ENCODE peak calls at places on chromosomes 7 and 10, in eight cellular contexts. One of them, this sample, is unnamed.

GRCh38 chr10:80264081-80265056 is 25.1 kb downstream of the MAT1A start:
- DNase-seq in activated CD8-positive, alpha-beta T cell treated with anti-CD3 and anti-CD28 coated beads for 36 hours: no peak
- DNase-seq in breast epithelium: no peak
- DNase-seq in right atrium auricular region: no peak
- DNase-seq in choroid plexus epithelial cell: no peak
- DNase-seq in GM20000: no peak
- DNase-seq in fibroblast of lung: no peak
- DNase-seq in RWPE1: no peak
- DNase-seq in this sample: no peak

GRCh38 chr7:142557971-142558582 is 191.2 kb upstream of the PRSS1 start:
- DNase-seq in RWPE1: no peak
- DNase-seq in fibroblast of lung: peak
- DNase-seq in choroid plexus epithelial cell: peak
- DNase-seq in right atrium auricular region: no peak
- DNase-seq in GM20000: peak
- DNase-seq in breast epithelium: no peak
- DNase-seq in activated CD8-positive, alpha-beta T cell treated with anti-CD3 and anti-CD28 coated beads for 36 hours: peak
- DNase-seq in this sample: no peak

GRCh38 chr7:26155531-26156375 is 3.8 kb downstream of the NFE2L3 start:
- DNase-seq in RWPE1: no peak
- DNase-seq in breast epithelium: no peak
- DNase-seq in choroid plexus epithelial cell: peak
- DNase-seq in GM20000: no peak
- DNase-seq in activated CD8-positive, alpha-beta T cell treated with anti-CD3 and anti-CD28 coated beads for 36 hours: no peak
- DNase-seq in right atrium auricular region: no peak
- DNase-seq in fibroblast of lung: peak
- DNase-seq in this sample: no peak

GRCh38 chr7:127803626-127804025 is 151.6 kb downstream of the SND1 start:
- DNase-seq in right atrium auricular region: no peak
- DNase-seq in choroid plexus epithelial cell: no peak
- DNase-seq in GM20000: no peak
- DNase-seq in breast epithelium: no peak
- DNase-seq in RWPE1: peak
- DNase-seq in fibroblast of lung: peak
- DNase-seq in activated CD8-positive, alpha-beta T cell treated with anti-CD3 and anti-CD28 coated beads for 36 hours: no peak
- DNase-seq in this sample: no peak

GRCh38 chr7:6481445-6481844 is 33.7 kb upstream of the DAGLB start:
- DNase-seq in fibroblast of lung: no peak
- DNase-seq in RWPE1: no peak
- DNase-seq in right atrium auricular region: no peak
- DNase-seq in choroid plexus epithelial cell: no peak
- DNase-seq in breast epithelium: no peak
- DNase-seq in activated CD8-positive, alpha-beta T cell treated with anti-CD3 and anti-CD28 coated beads for 36 hours: no peak
- DNase-seq in GM20000: no peak
- DNase-seq in this sample: no peak

GRCh38 chr10:66931340-66931948 is 5.6 kb downstream of the LRRTM3 start:
- DNase-seq in activated CD8-positive, alpha-beta T cell treated with anti-CD3 and anti-CD28 coated beads for 36 hours: peak
- DNase-seq in breast epithelium: no peak
- DNase-seq in choroid plexus epithelial cell: peak
- DNase-seq in right atrium auricular region: no peak
- DNase-seq in GM20000: peak
- DNase-seq in fibroblast of lung: peak
- DNase-seq in RWPE1: peak
- DNase-seq in this sample: no peak

GRCh38 chr10:21372651-21373410 is 152.7 kb downstream of the SKIDA1 start:
- DNase-seq in fibroblast of lung: peak
- DNase-seq in RWPE1: peak
- DNase-seq in breast epithelium: no peak
- DNase-seq in choroid plexus epithelial cell: peak
- DNase-seq in right atrium auricular region: peak
- DNase-seq in GM20000: no peak
- DNase-seq in activated CD8-positive, alpha-beta T cell treated with anti-CD3 and anti-CD28 coated beads for 36 hours: peak
- DNase-seq in this sample: peak

GRCh38 chr10:32961892-32962369 is 3.9 kb upstream of the ITGB1 start:
- DNase-seq in right atrium auricular region: no peak
- DNase-seq in fibroblast of lung: peak
- DNase-seq in choroid plexus epithelial cell: peak
- DNase-seq in activated CD8-positive, alpha-beta T cell treated with anti-CD3 and anti-CD28 coated beads for 36 hours: no peak
- DNase-seq in RWPE1: peak
- DNase-seq in breast epithelium: no peak
- DNase-seq in GM20000: no peak
- DNase-seq in this sample: no peak

GRCh38 chr10:98047009-98047741 is 16.8 kb upstream of the CRTAC1 start:
- DNase-seq in GM20000: no peak
- DNase-seq in activated CD8-positive, alpha-beta T cell treated with anti-CD3 and anti-CD28 coated beads for 36 hours: no peak
- DNase-seq in RWPE1: no peak
- DNase-seq in breast epithelium: no peak
- DNase-seq in choroid plexus epithelial cell: no peak
- DNase-seq in right atrium auricular region: peak
- DNase-seq in fibroblast of lung: no peak
- DNase-seq in this sample: peak

GRCh38 chr7:44105832-44106231 is 1.7 kb downstream of the AEBP1 start:
- DNase-seq in right atrium auricular region: no peak
- DNase-seq in fibroblast of lung: no peak
- DNase-seq in choroid plexus epithelial cell: no peak
- DNase-seq in breast epithelium: no peak
- DNase-seq in RWPE1: no peak
- DNase-seq in activated CD8-positive, alpha-beta T cell treated with anti-CD3 and anti-CD28 coated beads for 36 hours: no peak
- DNase-seq in GM20000: peak
- DNase-seq in this sample: no peak

GRCh38 chr7:30029696-30030095 is 1.5 kb downstream of the PLEKHA8 start:
- DNase-seq in choroid plexus epithelial cell: no peak
- DNase-seq in breast epithelium: no peak
- DNase-seq in GM20000: peak
- DNase-seq in RWPE1: no peak
- DNase-seq in right atrium auricular region: no peak
- DNase-seq in activated CD8-positive, alpha-beta T cell treated with anti-CD3 and anti-CD28 coated beads for 36 hours: peak
- DNase-seq in fibroblast of lung: peak
- DNase-seq in this sample: no peak

GRCh38 chr10:119293368-119293767 is 86.0 kb downstream of the GRK5 start:
- DNase-seq in GM20000: no peak
- DNase-seq in choroid plexus epithelial cell: no peak
- DNase-seq in fibroblast of lung: no peak
- DNase-seq in RWPE1: no peak
- DNase-seq in breast epithelium: no peak
- DNase-seq in right atrium auricular region: no peak
- DNase-seq in activated CD8-positive, alpha-beta T cell treated with anti-CD3 and anti-CD28 coated beads for 36 hours: no peak
- DNase-seq in this sample: no peak

GRCh38 chr7:102898532-102898859 is 14.3 kb upstream of the LRRC17 start:
- DNase-seq in right atrium auricular region: no peak
- DNase-seq in RWPE1: no peak
- DNase-seq in choroid plexus epithelial cell: no peak
- DNase-seq in activated CD8-positive, alpha-beta T cell treated with anti-CD3 and anti-CD28 coated beads for 36 hours: no peak
- DNase-seq in breast epithelium: no peak
- DNase-seq in GM20000: no peak
- DNase-seq in fibroblast of lung: no peak
- DNase-seq in this sample: no peak

GRCh38 chr7:48899932-48900331 is 24.4 kb upstream of the CDC14C start:
- DNase-seq in GM20000: no peak
- DNase-seq in activated CD8-positive, alpha-beta T cell treated with anti-CD3 and anti-CD28 coated beads for 36 hours: no peak
- DNase-seq in fibroblast of lung: peak
- DNase-seq in right atrium auricular region: no peak
- DNase-seq in RWPE1: peak
- DNase-seq in choroid plexus epithelial cell: peak
- DNase-seq in breast epithelium: no peak
- DNase-seq in this sample: no peak

GRCh38 chr7:155585532-155585895 is 39.2 kb upstream of the CNPY1 start:
- DNase-seq in choroid plexus epithelial cell: no peak
- DNase-seq in breast epithelium: no peak
- DNase-seq in RWPE1: no peak
- DNase-seq in GM20000: no peak
- DNase-seq in right atrium auricular region: no peak
- DNase-seq in fibroblast of lung: no peak
- DNase-seq in activated CD8-positive, alpha-beta T cell treated with anti-CD3 and anti-CD28 coated beads for 36 hours: no peak
- DNase-seq in this sample: no peak

GRCh38 chr7:139985811-139986210 is 76.9 kb downstream of the PARP12 start:
- DNase-seq in breast epithelium: no peak
- DNase-seq in activated CD8-positive, alpha-beta T cell treated with anti-CD3 and anti-CD28 coated beads for 36 hours: no peak
- DNase-seq in right atrium auricular region: no peak
- DNase-seq in choroid plexus epithelial cell: no peak
- DNase-seq in fibroblast of lung: no peak
- DNase-seq in GM20000: no peak
- DNase-seq in RWPE1: no peak
- DNase-seq in this sample: no peak

DNA sequence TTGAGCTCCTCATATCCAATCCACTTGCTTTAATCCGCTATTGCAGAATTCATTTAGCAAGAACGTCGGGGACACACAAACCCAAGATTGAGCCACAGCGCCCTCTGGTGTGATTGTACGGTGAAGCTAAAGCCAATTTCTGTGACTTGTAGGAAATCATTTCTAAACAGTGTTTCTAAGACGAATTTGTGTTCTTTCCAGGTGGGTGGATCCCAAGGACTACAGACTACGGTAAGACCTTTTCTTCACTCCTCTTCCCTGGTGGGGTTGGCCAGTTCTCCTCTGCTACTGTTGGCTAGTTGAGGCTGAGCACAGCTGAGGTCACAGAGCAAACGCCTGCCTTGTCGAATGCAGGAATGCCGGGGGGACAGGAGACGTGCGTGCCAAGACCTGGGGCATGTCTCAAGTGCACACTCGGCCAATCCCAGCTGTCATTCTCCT is 5.2 kb downstream of the DMBT1 start:
- DNase-seq in activated CD8-positive, alpha-beta T cell treated with anti-CD3 and anti-CD28 coated beads for 36 hours: peak
- DNase-seq in RWPE1: peak
- DNase-seq in GM20000: peak
- DNase-seq in breast epithelium: peak
- DNase-seq in choroid plexus epithelial cell: peak
- DNase-seq in right atrium auricular region: peak
- DNase-seq in fibroblast of lung: peak
- DNase-seq in this sample: peak
- TF ChIP-seq CTCF in activated CD8-positive, alpha-beta T cell treated with anti-CD3 and anti-CD28 coated beads for 36 hours: peak
- TF ChIP-seq CTCF in RWPE1: peak
- TF ChIP-seq CTCF in GM20000: peak
- TF ChIP-seq CTCF in breast epithelium: peak
- TF ChIP-seq CTCF in choroid plexus epithelial cell: peak
- TF ChIP-seq CTCF in right atrium auricular region: peak
- TF ChIP-seq CTCF in fibroblast of lung: peak
- TF ChIP-seq CTCF in this sample: peak

DNA sequence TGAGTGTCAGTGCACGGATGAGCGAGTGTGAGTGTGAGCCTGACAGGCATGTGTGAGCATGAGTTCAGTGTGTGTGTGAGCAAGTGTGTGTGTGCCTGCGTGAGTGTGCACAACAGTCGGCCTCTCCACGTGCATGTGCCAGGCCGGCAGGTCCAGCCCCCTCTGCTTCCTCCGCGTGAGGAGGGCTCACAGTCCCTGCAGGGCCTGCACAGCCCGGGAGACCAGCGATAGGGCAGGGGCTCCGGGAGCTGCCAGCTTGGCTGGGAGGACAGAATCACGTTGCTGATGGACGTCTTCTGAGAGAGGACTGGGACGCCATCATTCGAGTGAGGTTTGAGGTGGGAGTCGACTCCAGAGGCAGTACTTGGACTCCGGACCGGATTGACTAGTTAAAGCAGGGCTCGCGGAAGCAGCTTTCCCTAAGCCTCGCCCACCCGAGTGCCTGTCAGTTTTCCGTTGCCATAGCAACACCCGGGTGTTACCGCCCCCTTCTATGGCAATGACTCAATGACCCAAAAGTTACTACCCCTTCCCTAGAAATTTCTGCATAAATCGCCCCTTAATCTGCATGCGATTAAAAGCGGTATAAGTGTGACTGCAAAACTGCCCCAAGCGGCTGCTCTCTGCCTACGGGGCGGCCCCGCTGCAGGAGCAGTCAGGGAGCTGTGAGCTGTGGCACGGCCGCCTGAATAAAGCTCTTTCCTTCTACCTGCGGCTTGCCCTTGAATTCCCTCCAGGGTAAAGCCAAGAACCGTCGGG is 19.7 kb upstream of the CFAP46 start:
- DNase-seq in RWPE1: peak
- DNase-seq in breast epithelium: peak
- DNase-seq in choroid plexus epithelial cell: peak
- DNase-seq in GM20000: peak
- DNase-seq in fibroblast of lung: peak
- DNase-seq in right atrium auricular region: peak
- DNase-seq in activated CD8-positive, alpha-beta T cell treated with anti-CD3 and anti-CD28 coated beads for 36 hours: peak
- DNase-seq in this sample: peak
- TF ChIP-seq CTCF in RWPE1: no peak
- TF ChIP-seq CTCF in breast epithelium: no peak
- TF ChIP-seq CTCF in choroid plexus epithelial cell: peak
- TF ChIP-seq CTCF in GM20000: no peak
- TF ChIP-seq CTCF in fibroblast of lung: peak
- TF ChIP-seq CTCF in right atrium auricular region: no peak
- TF ChIP-seq CTCF in activated CD8-positive, alpha-beta T cell treated with anti-CD3 and anti-CD28 coated beads for 36 hours: no peak
- TF ChIP-seq CTCF in this sample: no peak

DNA sequence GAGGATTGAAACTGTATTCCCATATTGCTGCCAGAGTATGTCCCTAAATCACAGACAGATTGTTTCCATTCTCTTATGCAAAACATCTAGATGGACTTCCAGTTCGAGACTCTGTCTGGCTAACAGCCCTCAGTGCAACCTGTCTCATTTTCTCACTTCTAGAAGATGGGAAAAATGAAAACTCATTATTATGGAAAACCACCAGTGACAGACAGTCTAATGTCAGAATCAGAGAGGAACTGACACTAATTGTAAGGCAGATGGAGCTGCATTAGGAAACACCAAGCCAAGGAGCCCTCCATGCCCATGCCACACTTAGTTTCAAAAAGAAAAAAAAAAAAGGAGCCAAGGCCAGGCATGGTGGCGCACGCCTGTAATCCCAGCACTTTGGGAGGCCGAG is 61.6 kb downstream of the NPSR1 start:
- DNase-seq in activated CD8-positive, alpha-beta T cell treated with anti-CD3 and anti-CD28 coated beads for 36 hours: no peak
- DNase-seq in GM20000: no peak
- DNase-seq in right atrium auricular region: no peak
- DNase-seq in breast epithelium: no peak
- DNase-seq in RWPE1: no peak
- DNase-seq in choroid plexus epithelial cell: no peak
- DNase-seq in fibroblast of lung: no peak
- DNase-seq in this sample: no peak
- TF ChIP-seq CTCF in activated CD8-positive, alpha-beta T cell treated with anti-CD3 and anti-CD28 coated beads for 36 hours: no peak
- TF ChIP-seq CTCF in GM20000: no peak
- TF ChIP-seq CTCF in right atrium auricular region: no peak
- TF ChIP-seq CTCF in breast epithelium: no peak
- TF ChIP-seq CTCF in RWPE1: no peak
- TF ChIP-seq CTCF in choroid plexus epithelial cell: no peak
- TF ChIP-seq CTCF in fibroblast of lung: no peak
- TF ChIP-seq CTCF in this sample: no peak

GRCh38 chr7:101868191-101868950 is 50.9 kb downstream of the CUX1 start:
- DNase-seq in GM20000: no peak
- DNase-seq in right atrium auricular region: no peak
- DNase-seq in fibroblast of lung: no peak
- DNase-seq in activated CD8-positive, alpha-beta T cell treated with anti-CD3 and anti-CD28 coated beads for 36 hours: no peak
- DNase-seq in RWPE1: no peak
- DNase-seq in choroid plexus epithelial cell: no peak
- DNase-seq in breast epithelium: no peak
- DNase-seq in this sample: no peak

GRCh38 chr7:101869026-101869900 is 51.8 kb downstream of the CUX1 start:
- DNase-seq in fibroblast of lung: no peak
- DNase-seq in activated CD8-positive, alpha-beta T cell treated with anti-CD3 and anti-CD28 coated beads for 36 hours: no peak
- DNase-seq in breast epithelium: no peak
- DNase-seq in RWPE1: no peak
- DNase-seq in right atrium auricular region: no peak
- DNase-seq in GM20000: no peak
- DNase-seq in choroid plexus epithelial cell: peak
- DNase-seq in this sample: no peak

GRCh38 chr7:101869901-101870290 is 52.5 kb downstream of the CUX1 start:
- DNase-seq in GM20000: no peak
- DNase-seq in right atrium auricular region: no peak
- DNase-seq in fibroblast of lung: no peak
- DNase-seq in RWPE1: no peak
- DNase-seq in choroid plexus epithelial cell: no peak
- DNase-seq in breast epithelium: no peak
- DNase-seq in activated CD8-positive, alpha-beta T cell treated with anti-CD3 and anti-CD28 coated beads for 36 hours: no peak
- DNase-seq in this sample: no peak

GRCh38 chr7:101871351-101871750 is 53.9 kb downstream of the CUX1 start:
- DNase-seq in breast epithelium: no peak
- DNase-seq in fibroblast of lung: no peak
- DNase-seq in activated CD8-positive, alpha-beta T cell treated with anti-CD3 and anti-CD28 coated beads for 36 hours: no peak
- DNase-seq in right atrium auricular region: no peak
- DNase-seq in RWPE1: no peak
- DNase-seq in choroid plexus epithelial cell: no peak
- DNase-seq in GM20000: no peak
- DNase-seq in this sample: no peak

GRCh38 chr7:101870361-101871062 is 53.1 kb downstream of the CUX1 start:
- DNase-seq in choroid plexus epithelial cell: no peak
- DNase-seq in activated CD8-positive, alpha-beta T cell treated with anti-CD3 and anti-CD28 coated beads for 36 hours: no peak
- DNase-seq in right atrium auricular region: no peak
- DNase-seq in fibroblast of lung: peak
- DNase-seq in GM20000: peak
- DNase-seq in breast epithelium: no peak
- DNase-seq in RWPE1: peak
- DNase-seq in this sample: no peak
- TF ChIP-seq CTCF in choroid plexus epithelial cell: no peak
- TF ChIP-seq CTCF in activated CD8-positive, alpha-beta T cell treated with anti-CD3 and anti-CD28 coated beads for 36 hours: no peak
- TF ChIP-seq CTCF in right atrium auricular region: no peak
- TF ChIP-seq CTCF in fibroblast of lung: no peak
- TF ChIP-seq CTCF in GM20000: peak
- TF ChIP-seq CTCF in breast epithelium: peak
- TF ChIP-seq CTCF in RWPE1: peak
- TF ChIP-seq CTCF in this sample: no peak